ENCODE peak calls at places on chromosomes 13 and 19, in eight cellular contexts. One of them, this sample, is unnamed.

GRCh38 chr13:35838356-35838755 is 292.8 kb downstream of the DCLK1 start:
- DNase-seq in fibroblast of the aortic adventitia: peak
- DNase-seq in omental fat pad: no peak
- DNase-seq in activated CD8-positive, alpha-beta T cell treated with anti-CD3 and anti-CD28 coated beads for 36 hours: no peak
- DNase-seq in CD4-positive, alpha-beta T cell: no peak
- DNase-seq in tibial nerve: no peak
- DNase-seq in AG20443: peak
- DNase-seq in GM10248: no peak
- DNase-seq in this sample: no peak

GRCh38 chr19:1491849-1492170 is 829 bp downstream of the REEP6 start:
- DNase-seq in activated CD8-positive, alpha-beta T cell treated with anti-CD3 and anti-CD28 coated beads for 36 hours: no peak
- DNase-seq in tibial nerve: no peak
- DNase-seq in fibroblast of the aortic adventitia: no peak
- DNase-seq in omental fat pad: no peak
- DNase-seq in GM10248: no peak
- DNase-seq in CD4-positive, alpha-beta T cell: no peak
- DNase-seq in AG20443: no peak
- DNase-seq in this sample: no peak

GRCh38 chr13:47397739-47398138 is 500.9 kb upstream of the HTR2A start:
- DNase-seq in tibial nerve: no peak
- DNase-seq in CD4-positive, alpha-beta T cell: no peak
- DNase-seq in omental fat pad: no peak
- DNase-seq in GM10248: no peak
- DNase-seq in fibroblast of the aortic adventitia: peak
- DNase-seq in AG20443: no peak
- DNase-seq in activated CD8-positive, alpha-beta T cell treated with anti-CD3 and anti-CD28 coated beads for 36 hours: no peak
- DNase-seq in this sample: no peak

GRCh38 chr19:5586300-5587070 is 18.7 kb upstream of the TINCR start:
- DNase-seq in fibroblast of the aortic adventitia: no peak
- DNase-seq in GM10248: no peak
- DNase-seq in tibial nerve: no peak
- DNase-seq in AG20443: no peak
- DNase-seq in CD4-positive, alpha-beta T cell: no peak
- DNase-seq in omental fat pad: no peak
- DNase-seq in activated CD8-positive, alpha-beta T cell treated with anti-CD3 and anti-CD28 coated beads for 36 hours: no peak
- DNase-seq in this sample: no peak

GRCh38 chr13:33109801-33110200 is 93.6 kb downstream of the KL start:
- DNase-seq in AG20443: no peak
- DNase-seq in CD4-positive, alpha-beta T cell: no peak
- DNase-seq in omental fat pad: no peak
- DNase-seq in fibroblast of the aortic adventitia: no peak
- DNase-seq in tibial nerve: no peak
- DNase-seq in activated CD8-positive, alpha-beta T cell treated with anti-CD3 and anti-CD28 coated beads for 36 hours: peak
- DNase-seq in GM10248: peak
- DNase-seq in this sample: no peak

GRCh38 chr19:47269596-47269995 is 5.1 kb upstream of the INAFM1 start:
- DNase-seq in activated CD8-positive, alpha-beta T cell treated with anti-CD3 and anti-CD28 coated beads for 36 hours: no peak
- DNase-seq in omental fat pad: no peak
- DNase-seq in GM10248: no peak
- DNase-seq in AG20443: no peak
- DNase-seq in CD4-positive, alpha-beta T cell: no peak
- DNase-seq in tibial nerve: no peak
- DNase-seq in fibroblast of the aortic adventitia: no peak
- DNase-seq in this sample: no peak

GRCh38 chr19:37309834-37310575 is 60.9 kb upstream of the ZNF527 start:
- DNase-seq in fibroblast of the aortic adventitia: no peak
- DNase-seq in AG20443: no peak
- DNase-seq in omental fat pad: no peak
- DNase-seq in GM10248: no peak
- DNase-seq in CD4-positive, alpha-beta T cell: no peak
- DNase-seq in activated CD8-positive, alpha-beta T cell treated with anti-CD3 and anti-CD28 coated beads for 36 hours: peak
- DNase-seq in tibial nerve: no peak
- DNase-seq in this sample: no peak

GRCh38 chr19:18417250-18418033 is 1.8 kb upstream of the SSBP4 start:
- DNase-seq in CD4-positive, alpha-beta T cell: no peak
- DNase-seq in GM10248: peak
- DNase-seq in omental fat pad: no peak
- DNase-seq in fibroblast of the aortic adventitia: peak
- DNase-seq in tibial nerve: peak
- DNase-seq in AG20443: peak
- DNase-seq in activated CD8-positive, alpha-beta T cell treated with anti-CD3 and anti-CD28 coated beads for 36 hours: peak
- DNase-seq in this sample: peak

GRCh38 chr13:102045713-102046112 is 356.1 kb downstream of the FGF14 start:
- DNase-seq in fibroblast of the aortic adventitia: no peak
- DNase-seq in activated CD8-positive, alpha-beta T cell treated with anti-CD3 and anti-CD28 coated beads for 36 hours: no peak
- DNase-seq in GM10248: no peak
- DNase-seq in omental fat pad: no peak
- DNase-seq in AG20443: no peak
- DNase-seq in tibial nerve: no peak
- DNase-seq in CD4-positive, alpha-beta T cell: no peak
- DNase-seq in this sample: no peak

GRCh38 chr13:60617863-60618733 is 221.1 kb downstream of the TDRD3 start:
- DNase-seq in GM10248: no peak
- DNase-seq in CD4-positive, alpha-beta T cell: no peak
- DNase-seq in fibroblast of the aortic adventitia: peak
- DNase-seq in activated CD8-positive, alpha-beta T cell treated with anti-CD3 and anti-CD28 coated beads for 36 hours: no peak
- DNase-seq in omental fat pad: no peak
- DNase-seq in tibial nerve: no peak
- DNase-seq in AG20443: peak
- DNase-seq in this sample: no peak

GRCh38 chr19:8151499-8152035 is 2.2 kb upstream of the FBN3 start:
- DNase-seq in tibial nerve: no peak
- DNase-seq in CD4-positive, alpha-beta T cell: no peak
- DNase-seq in fibroblast of the aortic adventitia: no peak
- DNase-seq in GM10248: peak
- DNase-seq in activated CD8-positive, alpha-beta T cell treated with anti-CD3 and anti-CD28 coated beads for 36 hours: no peak
- DNase-seq in omental fat pad: no peak
- DNase-seq in AG20443: no peak
- DNase-seq in this sample: no peak

GRCh38 chr19:926595-927043 is 784 bp downstream of the ARID3A start:
- DNase-seq in activated CD8-positive, alpha-beta T cell treated with anti-CD3 and anti-CD28 coated beads for 36 hours: peak
- DNase-seq in fibroblast of the aortic adventitia: peak
- DNase-seq in omental fat pad: no peak
- DNase-seq in GM10248: peak
- DNase-seq in CD4-positive, alpha-beta T cell: no peak
- DNase-seq in AG20443: no peak
- DNase-seq in tibial nerve: no peak
- DNase-seq in this sample: no peak

GRCh38 chr13:112894673-112895481 is 74.1 kb upstream of the MCF2L start:
- DNase-seq in tibial nerve: no peak
- DNase-seq in AG20443: no peak
- DNase-seq in fibroblast of the aortic adventitia: no peak
- DNase-seq in activated CD8-positive, alpha-beta T cell treated with anti-CD3 and anti-CD28 coated beads for 36 hours: no peak
- DNase-seq in omental fat pad: no peak
- DNase-seq in CD4-positive, alpha-beta T cell: no peak
- DNase-seq in GM10248: no peak
- DNase-seq in this sample: no peak

GRCh38 chr13:42363941-42364612 is 92.1 kb downstream of the AKAP11 start:
- DNase-seq in CD4-positive, alpha-beta T cell: no peak
- DNase-seq in omental fat pad: no peak
- DNase-seq in GM10248: no peak
- DNase-seq in fibroblast of the aortic adventitia: no peak
- DNase-seq in AG20443: no peak
- DNase-seq in tibial nerve: no peak
- DNase-seq in activated CD8-positive, alpha-beta T cell treated with anti-CD3 and anti-CD28 coated beads for 36 hours: no peak
- DNase-seq in this sample: no peak

GRCh38 chr13:106528711-106529414 is 6.6 kb downstream of the EFNB2 start:
- DNase-seq in tibial nerve: no peak
- DNase-seq in CD4-positive, alpha-beta T cell: no peak
- DNase-seq in AG20443: no peak
- DNase-seq in fibroblast of the aortic adventitia: no peak
- DNase-seq in activated CD8-positive, alpha-beta T cell treated with anti-CD3 and anti-CD28 coated beads for 36 hours: no peak
- DNase-seq in GM10248: no peak
- DNase-seq in omental fat pad: no peak
- DNase-seq in this sample: no peak

GRCh38 chr13:84951128-84951527 is 848.1 kb downstream of the SLITRK6 start:
- DNase-seq in fibroblast of the aortic adventitia: no peak
- DNase-seq in tibial nerve: no peak
- DNase-seq in omental fat pad: no peak
- DNase-seq in CD4-positive, alpha-beta T cell: no peak
- DNase-seq in GM10248: no peak
- DNase-seq in AG20443: no peak
- DNase-seq in activated CD8-positive, alpha-beta T cell treated with anti-CD3 and anti-CD28 coated beads for 36 hours: no peak
- DNase-seq in this sample: no peak

GRCh38 chr13:100139822-100140221 is 50.9 kb downstream of the PCCA start:
- DNase-seq in AG20443: no peak
- DNase-seq in CD4-positive, alpha-beta T cell: no peak
- DNase-seq in fibroblast of the aortic adventitia: no peak
- DNase-seq in omental fat pad: no peak
- DNase-seq in tibial nerve: no peak
- DNase-seq in activated CD8-positive, alpha-beta T cell treated with anti-CD3 and anti-CD28 coated beads for 36 hours: no peak
- DNase-seq in GM10248: no peak
- DNase-seq in this sample: no peak

GRCh38 chr13:36343766-36344165 is 2.4 kb downstream of the SPART start:
- DNase-seq in tibial nerve: no peak
- DNase-seq in activated CD8-positive, alpha-beta T cell treated with anti-CD3 and anti-CD28 coated beads for 36 hours: no peak
- DNase-seq in omental fat pad: no peak
- DNase-seq in CD4-positive, alpha-beta T cell: no peak
- DNase-seq in fibroblast of the aortic adventitia: no peak
- DNase-seq in GM10248: no peak
- DNase-seq in AG20443: no peak
- DNase-seq in this sample: no peak

GRCh38 chr13:51364404-51365008 is 25.0 kb downstream of the SERPINE3 start:
- DNase-seq in GM10248: no peak
- DNase-seq in AG20443: peak
- DNase-seq in activated CD8-positive, alpha-beta T cell treated with anti-CD3 and anti-CD28 coated beads for 36 hours: no peak
- DNase-seq in fibroblast of the aortic adventitia: peak
- DNase-seq in CD4-positive, alpha-beta T cell: no peak
- DNase-seq in tibial nerve: no peak
- DNase-seq in omental fat pad: no peak
- DNase-seq in this sample: no peak